ENCODE peak calls at places on chromosome 7, in nine cellular contexts. E is dorsolateral prefrontal cortex; F is CD8-positive, alpha-beta memory T cell; H is neural progenitor cell; W is endodermal cell; U is IMR-90; A is retinal pigment epithelial cell; N is colonic mucosa; V is BJ. B is an unnamed sample.

GRCh38 chr7:4715385-4715770 is 33.3 kb downstream of the FOXK1 start:
- DNase-seq in E (no peak), F (no peak), H (no peak), W (no peak), U (peak), A (no peak), N (no peak), V (no peak), B (no peak)

GRCh38 chr7:139829654-139830130 is 628 bp downstream of the TBXAS1 start:
- DNase-seq in E (no peak), F (no peak), H (no peak), W (no peak), U (peak), A (no peak), N (no peak), V (no peak), B (no peak)

GRCh38 chr7:142782922-142783900 is 12.4 kb downstream of the PRSS2 start:
- DNase-seq in E (peak), F (peak), H (peak), W (peak), U (peak), A (peak), N (peak), V (peak), B (peak)

GRCh38 chr7:16270844-16271243 is 150.5 kb downstream of the CRPPA start:
- DNase-seq in E (no peak), F (no peak), H (no peak), W (no peak), U (no peak), A (no peak), N (no peak), V (no peak), B (no peak)

GRCh38 chr7:110943686-110944350 is 147.1 kb upstream of the LRRN3 start:
- DNase-seq in E (no peak), F (no peak), H (no peak), W (no peak), U (peak), A (peak), N (no peak), V (peak), B (no peak)

GRCh38 chr7:945556-946255 is 8.8 kb downstream of the ADAP1 start:
- DNase-seq in E (peak), F (no peak), H (no peak), W (peak), U (no peak), A (no peak), N (peak), V (no peak), B (peak)

GRCh38 chr7:96989241-96989858 is 16.0 kb upstream of the DLX6 start:
- DNase-seq in E (no peak), F (no peak), H (peak), W (peak), U (no peak), A (no peak), N (no peak), V (no peak), B (no peak)

GRCh38 chr7:157544980-157545680 is 208.3 kb downstream of the DNAJB6 start:
- DNase-seq in E (no peak), F (no peak), H (no peak), W (no peak), U (no peak), A (no peak), N (no peak), V (no peak), B (no peak)

GRCh38 chr7:117750612-117751563 is 122.4 kb downstream of the CTTNBP2 start:
- DNase-seq in E (no peak), F (no peak), H (peak), W (no peak), U (peak), A (peak), N (no peak), V (no peak), B (no peak)

GRCh38 chr7:158829021-158829341 is 328 bp downstream of the ESYT2 start:
- DNase-seq in E (no peak), F (no peak), H (peak), W (peak), U (peak), A (peak), N (peak), V (no peak), B (peak)

DNA sequence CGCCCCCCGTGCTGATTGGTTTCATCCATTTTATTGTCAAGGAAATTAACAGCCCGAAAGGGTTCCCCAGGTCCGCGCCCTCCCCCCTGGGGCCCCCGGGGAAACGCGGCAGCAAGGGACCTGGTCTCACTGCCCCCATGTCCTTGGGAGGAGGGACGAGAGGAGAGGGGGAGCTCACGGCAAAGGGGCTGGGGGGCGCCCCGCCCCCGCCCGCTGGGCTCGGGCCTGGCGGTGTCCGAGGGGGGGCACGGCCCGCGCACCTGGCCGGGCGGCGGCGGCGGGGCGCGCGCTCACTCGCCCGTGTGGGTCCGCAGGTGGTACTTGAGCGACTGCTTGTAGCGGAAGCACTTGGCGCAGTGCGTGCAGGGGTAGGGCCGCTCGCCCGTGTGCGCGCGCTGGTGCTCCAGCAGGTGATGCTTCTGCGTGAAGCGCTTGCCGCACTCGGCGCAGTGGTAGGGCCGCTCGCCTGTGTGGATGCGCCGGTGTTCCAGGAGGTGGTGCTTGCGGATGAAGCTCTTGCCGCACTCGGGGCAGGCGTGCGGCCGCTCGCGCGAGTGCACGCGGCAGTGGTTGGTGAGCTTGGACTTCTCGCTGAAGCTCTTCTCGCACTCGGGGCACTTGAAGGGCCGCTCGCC is 29.3 kb downstream of the ZNF777 start:
- DNase-seq in E (no peak), F (no peak), H (no peak), W (no peak), U (no peak), A (no peak), N (no peak), V (no peak), B (no peak)
- H3K4me3 ChIP-seq in E (no peak), F (no peak), H (no peak), W (no peak), U (no peak), A (no peak), N (no peak), V (no peak), B (no peak)

GRCh38 chr7:27196287-27196739 is 3.6 kb downstream of the HOXA13 start:
- DNase-seq in E (peak), F (peak), H (peak), W (peak), U (peak), A (peak), N (peak), V (no peak), B (peak)

GRCh38 chr7:27194641-27195379 is 5.1 kb downstream of the HOXA13 start:
- DNase-seq in E (no peak), F (no peak), H (no peak), W (peak), U (no peak), A (no peak), N (peak), V (no peak), B (no peak)

GRCh38 chr7:27198871-27199801 is 755 bp downstream of the HOXA13 start:
- DNase-seq in E (no peak), F (no peak), H (peak), W (peak), U (no peak), A (no peak), N (peak), V (no peak), B (no peak)

GRCh38 chr7:27198138-27198841 is 1.6 kb downstream of the HOXA13 start:
- DNase-seq in E (no peak), F (no peak), H (no peak), W (peak), U (no peak), A (no peak), N (peak), V (no peak), B (no peak)

GRCh38 chr7:27197137-27198042 is 2.5 kb downstream of the HOXA13 start:
- DNase-seq in E (no peak), F (no peak), H (no peak), W (peak), U (no peak), A (no peak), N (no peak), V (no peak), B (no peak)
- H3K4me3 ChIP-seq in E (no peak), F (no peak), H (no peak), W (no peak), U (no peak), A (no peak), N (peak), V (peak), B (no peak)

GRCh38 chr7:54215424-54215823 is 326.8 kb upstream of the VSTM2A start:
- DNase-seq in E (no peak), F (no peak), H (no peak), W (no peak), U (no peak), A (no peak), N (no peak), V (no peak), B (no peak)
- H3K4me3 ChIP-seq in E (no peak), F (no peak), H (no peak), W (no peak), U (no peak), A (no peak), N (no peak), V (no peak), B (no peak)

DNA sequence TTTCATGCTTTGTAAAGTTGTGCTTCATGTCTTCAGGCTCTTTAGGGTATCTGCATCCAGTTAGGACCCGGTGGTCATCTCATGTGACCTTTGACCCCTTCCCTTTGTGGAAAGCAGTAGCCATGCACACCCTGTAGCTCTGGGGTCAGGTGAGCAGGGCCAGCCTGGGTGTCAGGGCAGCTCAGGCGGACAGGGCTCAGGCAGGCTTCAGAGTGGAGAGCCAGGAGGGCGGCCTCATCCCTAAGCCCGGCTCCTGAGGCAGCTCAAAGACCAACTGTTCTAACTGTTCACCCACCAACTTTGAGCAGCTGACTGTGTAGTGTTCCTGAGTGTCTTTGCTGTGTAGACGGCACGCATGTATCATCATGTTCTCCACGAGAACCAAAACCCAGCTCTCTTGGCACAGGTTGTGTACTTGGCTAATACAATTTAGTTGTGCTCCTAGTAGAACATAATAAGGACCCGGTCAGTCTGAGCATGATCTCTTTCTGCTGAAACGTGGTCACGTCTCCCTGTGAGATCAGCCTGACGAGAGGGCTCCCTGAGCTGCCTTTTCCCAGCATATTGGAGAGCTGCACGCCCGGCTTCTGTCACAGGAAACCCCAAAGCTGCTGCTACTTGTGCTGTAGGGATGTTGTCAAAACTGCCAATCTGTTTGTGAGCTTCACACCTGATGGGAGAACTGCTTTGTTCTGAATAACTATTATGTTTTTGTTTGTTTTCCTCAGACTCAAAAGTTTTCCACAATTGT is 30.0 kb downstream of the EEPD1 start:
- DNase-seq in E (no peak), F (no peak), H (peak), W (no peak), U (no peak), A (no peak), N (no peak), V (no peak), B (no peak)
- H3K4me3 ChIP-seq in E (no peak), F (no peak), H (no peak), W (no peak), U (no peak), A (no peak), N (no peak), V (no peak), B (no peak)

GRCh38 chr7:99180067-99180650 is 27.8 kb downstream of the KPNA7 start:
- DNase-seq in E (no peak), F (no peak), H (no peak), W (no peak), U (no peak), A (no peak), N (no peak), V (no peak), B (no peak)
- H3K4me3 ChIP-seq in E (no peak), F (no peak), H (no peak), W (no peak), U (no peak), A (no peak), N (no peak), V (no peak), B (no peak)

GRCh38 chr7:22452142-22452763 is 47.7 kb downstream of the STEAP1B start:
- DNase-seq in E (peak), F (no peak), H (peak), W (peak), U (no peak), A (no peak), N (peak), V (no peak), B (peak)

GRCh38 chr7:22457471-22457870 is 42.5 kb downstream of the STEAP1B start:
- DNase-seq in E (no peak), F (no peak), H (no peak), W (no peak), U (no peak), A (no peak), N (no peak), V (no peak), B (no peak)

GRCh38 chr7:22453159-22453558 is 46.8 kb downstream of the STEAP1B start:
- DNase-seq in E (no peak), F (no peak), H (no peak), W (no peak), U (no peak), A (no peak), N (no peak), V (no peak), B (no peak)

GRCh38 chr7:22454446-22454845 is 45.5 kb downstream of the STEAP1B start:
- DNase-seq in E (no peak), F (no peak), H (no peak), W (no peak), U (no peak), A (no peak), N (no peak), V (no peak), B (no peak)
- H3K4me3 ChIP-seq in E (no peak), F (no peak), H (no peak), W (no peak), U (no peak), A (no peak), N (no peak), V (no peak), B (no peak)

GRCh38 chr7:73737491-73738219 is 947 bp downstream of the ABHD11 start:
- DNase-seq in E (no peak), F (no peak), H (no peak), W (no peak), U (no peak), A (no peak), N (no peak), V (no peak), B (no peak)
- H3K4me3 ChIP-seq in E (peak), F (peak), H (peak), W (peak), U (peak), A (peak), N (peak), V (peak), B (peak)

GRCh38 chr7:45157653-45158401 is at the start of gene RAMP3:
- DNase-seq in E (no peak), F (no peak), H (peak), W (peak), U (no peak), A (no peak), N (no peak), V (no peak), B (no peak)

GRCh38 chr7:45155941-45156340 is 1.6 kb upstream of the RAMP3 start:
- DNase-seq in E (no peak), F (no peak), H (no peak), W (peak), U (no peak), A (no peak), N (no peak), V (no peak), B (no peak)

GRCh38 chr7:45156516-45157272 is 897 bp upstream of the RAMP3 start:
- DNase-seq in E (no peak), F (no peak), H (no peak), W (peak), U (no peak), A (no peak), N (no peak), V (no peak), B (no peak)

GRCh38 chr7:45155357-45155900 is 2.2 kb upstream of the RAMP3 start:
- DNase-seq in E (no peak), F (no peak), H (no peak), W (peak), U (no peak), A (no peak), N (no peak), V (no peak), B (no peak)

GRCh38 chr7:45157286-45157652 is 322 bp upstream of the RAMP3 start:
- DNase-seq in E (no peak), F (no peak), H (no peak), W (no peak), U (no peak), A (no peak), N (no peak), V (no peak), B (no peak)
- H3K4me3 ChIP-seq in E (peak), F (no peak), H (peak), W (no peak), U (no peak), A (no peak), N (no peak), V (no peak), B (peak)